ENCODE peak calls at places on chromosomes 3 and 15, in eight cellular contexts. C is Panc1; D is stimulated activated CD4-positive, alpha-beta T cell treated with anti-CD3 and anti-CD28 coated beads, TNF-alpha, amount 100 ng/mL, for 4 hours; V is HEK293T; K is amniotic epithelial cell; J is GM06990; O is heart left ventricle; Z is neural progenitor cell. P is an unnamed sample.

GRCh38 chr3:169542347-169542751 is 121.2 kb downstream of the MECOM start:
- DNase-seq in C (no peak), D (no peak), V (peak), K (no peak), J (no peak), O (no peak), Z (no peak), P (no peak)

GRCh38 chr15:63439536-63440264 is 58.1 kb upstream of the CA12 start:
- DNase-seq in C (no peak), D (no peak), V (no peak), K (no peak), J (no peak), O (no peak), Z (no peak), P (no peak)

GRCh38 chr3:122615303-122615702 is 37.9 kb downstream of the PARP15 start:
- DNase-seq in C (no peak), D (no peak), V (no peak), K (peak), J (no peak), O (no peak), Z (peak), P (no peak)

GRCh38 chr3:13884851-13885703 is 5.2 kb upstream of the WNT7A start:
- DNase-seq in C (no peak), D (peak), V (peak), K (no peak), J (no peak), O (no peak), Z (peak), P (no peak)

GRCh38 chr3:9500108-9501050 is 53.2 kb downstream of the LHFPL4 start:
- DNase-seq in C (no peak), D (peak), V (peak), K (peak), J (peak), O (peak), Z (peak), P (no peak)

GRCh38 chr3:101829066-101829830 is 20.1 kb upstream of the NFKBIZ start:
- DNase-seq in C (no peak), D (no peak), V (no peak), K (peak), J (no peak), O (peak), Z (peak), P (no peak)

GRCh38 chr3:43760951-43761350 is 70.2 kb downstream of the ABHD5 start:
- DNase-seq in C (no peak), D (no peak), V (no peak), K (no peak), J (no peak), O (no peak), Z (no peak), P (no peak)

GRCh38 chr15:64521201-64521600 is 60.8 kb downstream of the ZNF609 start:
- DNase-seq in C (no peak), D (no peak), V (no peak), K (no peak), J (no peak), O (no peak), Z (no peak), P (no peak)

GRCh38 chr3:193520738-193521137 is 34.0 kb downstream of the ATP13A4 start:
- DNase-seq in C (no peak), D (no peak), V (no peak), K (no peak), J (no peak), O (no peak), Z (peak), P (no peak)

GRCh38 chr3:188578579-188579363 is 424.8 kb downstream of the LPP start:
- DNase-seq in C (no peak), D (no peak), V (no peak), K (peak), J (no peak), O (peak), Z (no peak), P (peak)

GRCh38 chr3:152825566-152825965 is 9.4 kb upstream of the P2RY1 start:
- DNase-seq in C (no peak), D (no peak), V (no peak), K (no peak), J (no peak), O (no peak), Z (no peak), P (no peak)

GRCh38 chr3:149970716-149971402 is at the start of gene PFN2:
- DNase-seq in C (no peak), D (peak), V (peak), K (peak), J (peak), O (peak), Z (peak), P (no peak)

GRCh38 chr3:143158549-143158988 is 39.0 kb downstream of the CHST2 start:
- DNase-seq in C (no peak), D (no peak), V (no peak), K (no peak), J (peak), O (no peak), Z (no peak), P (peak)

GRCh38 chr3:2929574-2929973 is 180.6 kb downstream of the IL5RA start:
- DNase-seq in C (no peak), D (no peak), V (no peak), K (no peak), J (no peak), O (no peak), Z (no peak), P (no peak)

GRCh38 chr3:138681463-138682215 is 73.1 kb downstream of the FAIM start:
- DNase-seq in C (no peak), D (no peak), V (no peak), K (peak), J (no peak), O (no peak), Z (no peak), P (no peak)

GRCh38 chr3:48142316-48142870 is 45.8 kb downstream of the CDC25A start:
- DNase-seq in C (no peak), D (no peak), V (no peak), K (no peak), J (no peak), O (no peak), Z (no peak), P (no peak)

GRCh38 chr15:83282859-83283812 is 1.3 kb downstream of the BNC1 start:
- DNase-seq in C (no peak), D (no peak), V (peak), K (peak), J (no peak), O (peak), Z (peak), P (no peak)

GRCh38 chr15:70741677-70742293 is 21.6 kb downstream of the UACA start:
- DNase-seq in C (peak), D (no peak), V (no peak), K (peak), J (no peak), O (no peak), Z (no peak), P (no peak)

GRCh38 chr15:39976291-39977274 is 42.7 kb downstream of the EIF2AK4 start:
- DNase-seq in C (no peak), D (no peak), V (peak), K (peak), J (no peak), O (peak), Z (peak), P (no peak)

GRCh38 chr3:158911586-158911985 is 109.7 kb downstream of the MFSD1 start:
- DNase-seq in C (no peak), D (no peak), V (no peak), K (no peak), J (no peak), O (no peak), Z (no peak), P (no peak)

GRCh38 chr3:39466988-39467387 is 492 bp upstream of the MOBP start:
- DNase-seq in C (no peak), D (no peak), V (no peak), K (no peak), J (no peak), O (no peak), Z (no peak), P (no peak)

GRCh38 chr3:31762888-31763351 is 218.1 kb downstream of the OSBPL10 start:
- DNase-seq in C (no peak), D (no peak), V (no peak), K (no peak), J (no peak), O (no peak), Z (peak), P (no peak)

GRCh38 chr3:160748787-160749186 is 7.2 kb upstream of the PPM1L start:
- DNase-seq in C (no peak), D (no peak), V (no peak), K (no peak), J (no peak), O (no peak), Z (no peak), P (no peak)

GRCh38 chr3:56061227-56061626 is 407.0 kb downstream of the ERC2 start:
- DNase-seq in C (no peak), D (no peak), V (no peak), K (no peak), J (no peak), O (no peak), Z (no peak), P (no peak)

GRCh38 chr15:41466711-41467110 is 27.0 kb upstream of the ITPKA start:
- DNase-seq in C (no peak), D (no peak), V (no peak), K (no peak), J (no peak), O (no peak), Z (no peak), P (no peak)

GRCh38 chr3:50195501-50196252 is 4.3 kb downstream of the GNAT1 start:
- DNase-seq in C (no peak), D (no peak), V (no peak), K (no peak), J (no peak), O (no peak), Z (no peak), P (no peak)

GRCh38 chr15:60898896-60899295 is 330.2 kb downstream of the RORA start:
- DNase-seq in C (no peak), D (no peak), V (no peak), K (no peak), J (no peak), O (no peak), Z (no peak), P (no peak)

GRCh38 chr3:147311716-147312115 is 94.6 kb downstream of the ZIC4 start:
- DNase-seq in C (no peak), D (no peak), V (no peak), K (no peak), J (no peak), O (no peak), Z (no peak), P (no peak)

GRCh38 chr15:59105839-59106238 is 893 bp downstream of the CCNB2 start:
- DNase-seq in C (no peak), D (no peak), V (peak), K (no peak), J (no peak), O (no peak), Z (no peak), P (no peak)

GRCh38 chr3:52600258-52600657 is 63.9 kb downstream of the UQCC5 start:
- DNase-seq in C (no peak), D (no peak), V (no peak), K (no peak), J (no peak), O (no peak), Z (no peak), P (no peak)

GRCh38 chr3:58487140-58487886 is 4.6 kb upstream of the KCTD6 start:
- DNase-seq in C (no peak), D (no peak), V (no peak), K (peak), J (no peak), O (no peak), Z (no peak), P (no peak)

GRCh38 chr3:133944641-133945441 is 49.2 kb upstream of the RAB6B start:
- DNase-seq in C (no peak), D (no peak), V (no peak), K (peak), J (no peak), O (no peak), Z (no peak), P (no peak)

GRCh38 chr3:27310693-27311092 is 58.5 kb downstream of the NEK10 start:
- DNase-seq in C (no peak), D (no peak), V (no peak), K (no peak), J (no peak), O (no peak), Z (no peak), P (no peak)

P was measured in AG04449.